ENCODE peak calls at places on chromosomes 6 and 20, in five cellular contexts. One of them, this sample, is unnamed.

GRCh38 chr20:57378107-57378506 is 13.1 kb upstream of the RBM38 start:
- DNase-seq in neural progenitor cell: no peak
- DNase-seq in GM12878: no peak
- DNase-seq in mammary epithelial cell: no peak
- DNase-seq in fibroblast of lung: no peak
- DNase-seq in this sample: no peak

GRCh38 chr20:25300496-25301170 is 52.7 kb downstream of the PYGB start:
- DNase-seq in neural progenitor cell: peak
- DNase-seq in GM12878: no peak
- DNase-seq in mammary epithelial cell: no peak
- DNase-seq in fibroblast of lung: peak
- DNase-seq in this sample: no peak

GRCh38 chr20:20192366-20192765 is 140.0 kb downstream of the CFAP61 start:
- DNase-seq in neural progenitor cell: no peak
- DNase-seq in GM12878: no peak
- DNase-seq in mammary epithelial cell: no peak
- DNase-seq in fibroblast of lung: no peak
- DNase-seq in this sample: no peak

GRCh38 chr20:5996765-5997164 is 46.3 kb downstream of the MCM8 start:
- DNase-seq in neural progenitor cell: peak
- DNase-seq in GM12878: peak
- DNase-seq in mammary epithelial cell: no peak
- DNase-seq in fibroblast of lung: no peak
- DNase-seq in this sample: no peak

GRCh38 chr20:62246872-62247652 is 8.7 kb downstream of the OSBPL2 start:
- DNase-seq in neural progenitor cell: no peak
- DNase-seq in GM12878: no peak
- DNase-seq in mammary epithelial cell: no peak
- DNase-seq in fibroblast of lung: no peak
- DNase-seq in this sample: no peak

GRCh38 chr20:53907968-53908751 is 162.2 kb downstream of the BCAS1 start:
- DNase-seq in neural progenitor cell: no peak
- DNase-seq in GM12878: no peak
- DNase-seq in mammary epithelial cell: no peak
- DNase-seq in fibroblast of lung: no peak
- DNase-seq in this sample: no peak

GRCh38 chr20:12265662-12266061 is 348.0 kb downstream of the BTBD3 start:
- DNase-seq in neural progenitor cell: no peak
- DNase-seq in GM12878: no peak
- DNase-seq in mammary epithelial cell: no peak
- DNase-seq in fibroblast of lung: no peak
- DNase-seq in this sample: no peak

GRCh38 chr6:31764239-31764638 is 1.8 kb downstream of the SAPCD1 start:
- DNase-seq in neural progenitor cell: no peak
- DNase-seq in GM12878: no peak
- DNase-seq in mammary epithelial cell: no peak
- DNase-seq in fibroblast of lung: no peak
- DNase-seq in this sample: no peak

GRCh38 chr20:38255389-38255788 is 5.1 kb downstream of the KIAA1755 start:
- DNase-seq in neural progenitor cell: no peak
- DNase-seq in GM12878: no peak
- DNase-seq in mammary epithelial cell: no peak
- DNase-seq in fibroblast of lung: peak
- DNase-seq in this sample: no peak

GRCh38 chr20:21523398-21523868 is 9.6 kb upstream of the NKX2-2 start:
- DNase-seq in neural progenitor cell: no peak
- DNase-seq in GM12878: no peak
- DNase-seq in mammary epithelial cell: no peak
- DNase-seq in fibroblast of lung: no peak
- DNase-seq in this sample: peak

GRCh38 chr6:115594894-115595293 is 465.8 kb downstream of the FRK start:
- DNase-seq in neural progenitor cell: no peak
- DNase-seq in GM12878: no peak
- DNase-seq in mammary epithelial cell: no peak
- DNase-seq in fibroblast of lung: no peak
- DNase-seq in this sample: no peak

GRCh38 chr20:6692566-6693168 is 74.8 kb upstream of the BMP2 start:
- DNase-seq in neural progenitor cell: peak
- DNase-seq in GM12878: no peak
- DNase-seq in mammary epithelial cell: no peak
- DNase-seq in fibroblast of lung: peak
- DNase-seq in this sample: no peak

GRCh38 chr6:75126518-75126917 is 79.3 kb downstream of the COL12A1 start:
- DNase-seq in neural progenitor cell: no peak
- DNase-seq in GM12878: no peak
- DNase-seq in mammary epithelial cell: no peak
- DNase-seq in fibroblast of lung: no peak
- DNase-seq in this sample: peak

GRCh38 chr6:144151010-144151727 is 852 bp downstream of the STX11 start:
- DNase-seq in neural progenitor cell: peak
- DNase-seq in GM12878: peak
- DNase-seq in mammary epithelial cell: peak
- DNase-seq in fibroblast of lung: no peak
- DNase-seq in this sample: no peak

GRCh38 chr6:50333696-50334095 is 284.0 kb upstream of the DEFB112 start:
- DNase-seq in neural progenitor cell: no peak
- DNase-seq in GM12878: no peak
- DNase-seq in mammary epithelial cell: peak
- DNase-seq in fibroblast of lung: no peak
- DNase-seq in this sample: no peak

GRCh38 chr6:50330347-50330746 is 280.6 kb upstream of the DEFB112 start:
- DNase-seq in neural progenitor cell: no peak
- DNase-seq in GM12878: no peak
- DNase-seq in mammary epithelial cell: no peak
- DNase-seq in fibroblast of lung: no peak
- DNase-seq in this sample: no peak

GRCh38 chr6:50330963-50331362 is 281.2 kb upstream of the DEFB112 start:
- DNase-seq in neural progenitor cell: no peak
- DNase-seq in GM12878: no peak
- DNase-seq in mammary epithelial cell: no peak
- DNase-seq in fibroblast of lung: no peak
- DNase-seq in this sample: no peak
- H3K27ac ChIP-seq in neural progenitor cell: no peak
- H3K27ac ChIP-seq in GM12878: no peak
- H3K27ac ChIP-seq in mammary epithelial cell: no peak
- H3K27ac ChIP-seq in fibroblast of lung: no peak
- H3K27ac ChIP-seq in this sample: no peak

DNA sequence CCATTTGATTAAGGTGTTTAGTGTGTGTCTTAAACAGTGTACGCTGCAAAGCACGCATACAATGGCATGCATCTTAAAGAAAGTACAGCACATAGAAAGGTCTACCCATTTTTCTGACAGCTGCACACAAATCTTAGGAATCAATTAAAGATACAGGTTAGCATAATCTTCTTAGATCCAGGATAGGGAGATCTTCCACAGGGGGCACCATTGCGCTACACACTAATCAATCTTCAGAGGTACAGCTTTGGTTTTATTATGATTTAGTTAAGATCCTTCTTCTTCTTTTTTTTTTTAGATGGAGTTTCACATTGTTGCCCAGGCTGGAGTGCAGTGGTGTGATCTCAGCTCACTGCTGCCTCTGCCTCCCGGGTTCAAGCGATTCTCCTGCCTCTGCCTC is 63.7 kb upstream of the BEND3 start:
- DNase-seq in neural progenitor cell: peak
- DNase-seq in GM12878: no peak
- DNase-seq in mammary epithelial cell: no peak
- DNase-seq in fibroblast of lung: no peak
- DNase-seq in this sample: peak
- TF ChIP-seq CTCF in neural progenitor cell: peak
- TF ChIP-seq CTCF in GM12878: no peak
- TF ChIP-seq CTCF in mammary epithelial cell: peak
- TF ChIP-seq CTCF in fibroblast of lung: peak
- TF ChIP-seq CTCF in this sample: peak

GRCh38 chr20:561437-562231 is 18.0 kb upstream of the CSNK2A1 start:
- DNase-seq in neural progenitor cell: peak
- DNase-seq in GM12878: no peak
- DNase-seq in mammary epithelial cell: peak
- DNase-seq in fibroblast of lung: peak
- DNase-seq in this sample: peak
- TF ChIP-seq EZH2 in neural progenitor cell: no peak
- TF ChIP-seq EZH2 in GM12878: no peak
- TF ChIP-seq EZH2 in mammary epithelial cell: no peak
- TF ChIP-seq EZH2 in fibroblast of lung: no peak
- TF ChIP-seq EZH2 in this sample: no peak

GRCh38 chr6:138404666-138405337 is 779 bp downstream of the HEBP2 start:
- DNase-seq in neural progenitor cell: no peak
- DNase-seq in GM12878: no peak
- DNase-seq in mammary epithelial cell: peak
- DNase-seq in fibroblast of lung: peak
- DNase-seq in this sample: no peak

GRCh38 chr6:138403801-138404665 is at the start of gene HEBP2:
- DNase-seq in neural progenitor cell: peak
- DNase-seq in GM12878: peak
- DNase-seq in mammary epithelial cell: peak
- DNase-seq in fibroblast of lung: peak
- DNase-seq in this sample: peak

GRCh38 chr6:138403324-138403800 is 661 bp upstream of the HEBP2 start:
- DNase-seq in neural progenitor cell: peak
- DNase-seq in GM12878: no peak
- DNase-seq in mammary epithelial cell: no peak
- DNase-seq in fibroblast of lung: no peak
- DNase-seq in this sample: peak

GRCh38 chr6:138406443-138406842 is 2.4 kb downstream of the HEBP2 start:
- DNase-seq in neural progenitor cell: no peak
- DNase-seq in GM12878: no peak
- DNase-seq in mammary epithelial cell: no peak
- DNase-seq in fibroblast of lung: no peak
- DNase-seq in this sample: no peak

GRCh38 chr6:138405816-138406403 is 1.9 kb downstream of the HEBP2 start:
- DNase-seq in neural progenitor cell: no peak
- DNase-seq in GM12878: no peak
- DNase-seq in mammary epithelial cell: no peak
- DNase-seq in fibroblast of lung: no peak
- DNase-seq in this sample: no peak
- H3K27ac ChIP-seq in neural progenitor cell: no peak
- H3K27ac ChIP-seq in GM12878: no peak
- H3K27ac ChIP-seq in mammary epithelial cell: no peak
- H3K27ac ChIP-seq in fibroblast of lung: no peak
- H3K27ac ChIP-seq in this sample: no peak

DNA sequence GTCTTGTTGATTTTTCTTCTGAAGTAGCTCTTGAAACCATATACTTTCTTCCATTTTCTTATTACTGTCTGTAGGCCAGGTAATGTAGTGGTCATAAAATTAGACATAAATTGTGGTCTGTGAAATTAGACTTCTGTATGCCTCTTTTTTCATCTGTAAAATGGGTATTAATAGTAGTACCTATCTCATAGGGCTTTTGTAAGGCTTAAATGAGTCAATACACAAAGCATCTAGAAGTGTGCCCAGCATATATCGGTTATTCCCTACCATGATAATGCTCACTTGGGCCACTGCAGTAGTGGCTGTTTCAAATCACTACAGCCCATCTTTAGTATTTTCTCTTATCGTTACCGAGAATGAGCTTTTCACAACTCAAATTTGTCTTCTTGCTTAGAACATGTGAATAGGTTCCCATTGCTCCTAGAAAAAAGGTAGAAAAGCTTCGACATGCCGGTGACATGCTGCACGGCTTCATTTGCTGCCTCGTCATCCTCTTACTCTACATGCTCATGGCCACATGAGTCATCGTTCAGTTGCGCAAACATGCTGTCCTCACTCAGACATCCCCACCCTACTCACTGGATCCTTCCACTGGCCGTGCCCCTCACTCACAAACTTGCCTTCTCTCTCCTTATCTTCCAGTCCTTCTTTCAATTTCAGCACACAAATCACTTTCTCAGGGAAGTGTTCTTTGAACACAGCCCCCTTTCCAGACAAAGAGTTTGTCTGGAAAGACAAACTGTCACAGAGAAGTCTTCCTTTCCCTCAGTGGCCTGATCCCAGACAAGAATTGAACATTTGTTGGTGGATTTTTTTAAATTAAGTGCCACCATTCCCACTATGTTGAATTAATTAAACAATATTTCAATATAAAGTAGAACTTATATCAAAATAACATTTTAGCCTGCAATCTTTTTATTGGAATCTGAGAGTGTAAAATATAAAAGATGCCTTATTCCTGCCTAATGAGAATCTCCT is 32.2 kb upstream of the ERVFRD-1 start:
- DNase-seq in neural progenitor cell: no peak
- DNase-seq in GM12878: no peak
- DNase-seq in mammary epithelial cell: peak
- DNase-seq in fibroblast of lung: peak
- DNase-seq in this sample: peak
- TF ChIP-seq CTCF in neural progenitor cell: no peak
- TF ChIP-seq CTCF in GM12878: no peak
- TF ChIP-seq CTCF in mammary epithelial cell: no peak
- TF ChIP-seq CTCF in fibroblast of lung: no peak
- TF ChIP-seq CTCF in this sample: no peak

DNA sequence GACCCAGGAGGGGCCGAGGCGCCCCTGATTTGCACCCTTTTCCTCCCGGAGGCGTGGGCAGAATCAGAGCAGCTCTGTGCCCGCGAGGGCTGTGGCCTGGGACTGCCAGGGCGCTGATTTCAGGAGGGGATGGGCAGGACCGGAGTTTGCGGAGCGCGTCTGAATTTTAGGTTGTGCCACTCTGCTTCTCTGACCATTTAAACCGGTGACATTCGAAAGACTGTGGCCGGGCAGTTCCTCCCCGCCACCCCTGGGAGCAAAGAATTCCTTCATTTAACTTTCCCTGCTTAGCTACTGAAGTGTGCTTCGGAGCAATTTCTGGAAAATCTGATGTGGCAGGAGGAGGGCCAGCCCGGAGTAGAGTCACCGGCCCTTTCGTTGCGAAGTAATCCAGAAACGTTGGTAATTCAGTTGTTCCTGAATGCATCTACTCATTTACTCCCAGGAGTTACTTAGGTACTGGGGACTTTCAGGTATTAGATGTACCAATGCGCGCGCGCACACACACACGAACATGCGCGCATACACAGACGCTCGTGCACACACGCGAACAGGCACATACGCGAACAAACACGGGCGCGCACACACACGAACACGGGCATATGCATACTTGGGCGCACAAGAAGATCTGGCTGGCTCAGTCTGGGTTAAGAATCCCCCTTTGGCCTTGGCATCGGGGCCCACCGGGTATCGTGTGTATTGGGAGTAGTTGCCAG is 576 bp downstream of the CCDC170 start:
- DNase-seq in neural progenitor cell: peak
- DNase-seq in GM12878: no peak
- DNase-seq in mammary epithelial cell: peak
- DNase-seq in fibroblast of lung: peak
- DNase-seq in this sample: peak
- TF ChIP-seq EZH2 in neural progenitor cell: peak
- TF ChIP-seq EZH2 in GM12878: no peak
- TF ChIP-seq EZH2 in mammary epithelial cell: peak
- TF ChIP-seq EZH2 in fibroblast of lung: no peak
- TF ChIP-seq EZH2 in this sample: no peak

DNA sequence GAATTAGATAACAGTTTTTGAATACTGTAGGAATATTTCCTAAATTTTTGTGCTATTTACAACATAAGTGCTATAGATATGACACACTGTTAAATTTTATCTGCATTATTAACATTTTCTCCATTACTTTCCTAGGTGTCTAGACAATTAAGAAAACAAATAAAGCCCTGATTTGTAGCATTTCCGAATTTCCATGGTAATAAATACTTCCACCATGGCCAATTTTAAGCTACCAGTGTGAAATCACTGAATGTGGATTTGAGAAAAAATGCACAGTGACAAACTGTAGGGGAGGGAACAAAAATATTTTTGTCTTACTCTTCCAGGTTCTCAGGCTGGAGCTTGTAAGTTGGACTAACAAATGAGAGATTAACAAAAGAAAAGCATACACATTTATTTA is 27.9 kb downstream of the LIN28B start:
- DNase-seq in neural progenitor cell: no peak
- DNase-seq in GM12878: no peak
- DNase-seq in mammary epithelial cell: no peak
- DNase-seq in fibroblast of lung: no peak
- DNase-seq in this sample: no peak
- H3K27ac ChIP-seq in neural progenitor cell: no peak
- H3K27ac ChIP-seq in GM12878: no peak
- H3K27ac ChIP-seq in mammary epithelial cell: no peak
- H3K27ac ChIP-seq in fibroblast of lung: no peak
- H3K27ac ChIP-seq in this sample: no peak